ENCODE peak calls at places on chromosomes 7 and 10, in eight cellular contexts. One of them, this sample, is unnamed.

GRCh38 chr7:45296748-45297147 is 139.2 kb downstream of the RAMP3 start:
- DNase-seq in right cardiac atrium: no peak
- DNase-seq in transverse colon: no peak
- DNase-seq in effector memory CD4-positive, alpha-beta T cell: no peak
- DNase-seq in upper lobe of left lung: no peak
- DNase-seq in SJSA1: no peak
- DNase-seq in psoas muscle: no peak
- DNase-seq in CD8-positive, alpha-beta T cell: no peak
- DNase-seq in this sample: no peak

GRCh38 chr10:124157286-124157685 is 63.9 kb upstream of the CHST15 start:
- DNase-seq in effector memory CD4-positive, alpha-beta T cell: no peak
- DNase-seq in transverse colon: no peak
- DNase-seq in SJSA1: no peak
- DNase-seq in right cardiac atrium: no peak
- DNase-seq in CD8-positive, alpha-beta T cell: no peak
- DNase-seq in upper lobe of left lung: no peak
- DNase-seq in psoas muscle: no peak
- DNase-seq in this sample: no peak

GRCh38 chr10:77408259-77408658 is 229.3 kb downstream of the KCNMA1 start:
- DNase-seq in CD8-positive, alpha-beta T cell: no peak
- DNase-seq in SJSA1: no peak
- DNase-seq in right cardiac atrium: no peak
- DNase-seq in psoas muscle: no peak
- DNase-seq in effector memory CD4-positive, alpha-beta T cell: no peak
- DNase-seq in transverse colon: no peak
- DNase-seq in upper lobe of left lung: no peak
- DNase-seq in this sample: no peak

GRCh38 chr7:16397497-16398210 is 23.7 kb downstream of the CRPPA start:
- DNase-seq in CD8-positive, alpha-beta T cell: no peak
- DNase-seq in SJSA1: no peak
- DNase-seq in effector memory CD4-positive, alpha-beta T cell: no peak
- DNase-seq in upper lobe of left lung: no peak
- DNase-seq in psoas muscle: no peak
- DNase-seq in transverse colon: no peak
- DNase-seq in right cardiac atrium: no peak
- DNase-seq in this sample: no peak

GRCh38 chr10:119254355-119254754 is 47.0 kb downstream of the GRK5 start:
- DNase-seq in effector memory CD4-positive, alpha-beta T cell: no peak
- DNase-seq in right cardiac atrium: no peak
- DNase-seq in transverse colon: no peak
- DNase-seq in psoas muscle: no peak
- DNase-seq in upper lobe of left lung: no peak
- DNase-seq in SJSA1: no peak
- DNase-seq in CD8-positive, alpha-beta T cell: no peak
- DNase-seq in this sample: no peak

GRCh38 chr7:88132725-88133124 is 87.1 kb downstream of the SRI start:
- DNase-seq in effector memory CD4-positive, alpha-beta T cell: no peak
- DNase-seq in CD8-positive, alpha-beta T cell: no peak
- DNase-seq in right cardiac atrium: no peak
- DNase-seq in transverse colon: no peak
- DNase-seq in psoas muscle: no peak
- DNase-seq in SJSA1: no peak
- DNase-seq in upper lobe of left lung: no peak
- DNase-seq in this sample: no peak

GRCh38 chr7:45148653-45148973 is 9.0 kb upstream of the RAMP3 start:
- DNase-seq in upper lobe of left lung: no peak
- DNase-seq in right cardiac atrium: no peak
- DNase-seq in effector memory CD4-positive, alpha-beta T cell: no peak
- DNase-seq in transverse colon: no peak
- DNase-seq in psoas muscle: no peak
- DNase-seq in SJSA1: no peak
- DNase-seq in CD8-positive, alpha-beta T cell: no peak
- DNase-seq in this sample: no peak

GRCh38 chr10:123669901-123670300 is 3.7 kb downstream of the GPR26 start:
- DNase-seq in effector memory CD4-positive, alpha-beta T cell: no peak
- DNase-seq in CD8-positive, alpha-beta T cell: no peak
- DNase-seq in SJSA1: no peak
- DNase-seq in transverse colon: no peak
- DNase-seq in psoas muscle: no peak
- DNase-seq in upper lobe of left lung: no peak
- DNase-seq in right cardiac atrium: no peak
- DNase-seq in this sample: no peak

GRCh38 chr7:30465342-30466170 is 13.0 kb downstream of the NOD1 start:
- DNase-seq in right cardiac atrium: no peak
- DNase-seq in upper lobe of left lung: no peak
- DNase-seq in psoas muscle: no peak
- DNase-seq in SJSA1: no peak
- DNase-seq in transverse colon: peak; percentile 27
- DNase-seq in effector memory CD4-positive, alpha-beta T cell: no peak
- DNase-seq in CD8-positive, alpha-beta T cell: no peak
- DNase-seq in this sample: no peak

GRCh38 chr10:43260911-43261577 is 5.8 kb downstream of the RASGEF1A start:
- DNase-seq in right cardiac atrium: peak; percentile 46
- DNase-seq in transverse colon: no peak
- DNase-seq in upper lobe of left lung: peak; percentile 68
- DNase-seq in effector memory CD4-positive, alpha-beta T cell: no peak
- DNase-seq in SJSA1: no peak
- DNase-seq in CD8-positive, alpha-beta T cell: no peak
- DNase-seq in psoas muscle: no peak
- DNase-seq in this sample: no peak

GRCh38 chr7:26990268-26990667 is 105.5 kb downstream of the HOXA1 start:
- DNase-seq in psoas muscle: no peak
- DNase-seq in CD8-positive, alpha-beta T cell: no peak
- DNase-seq in upper lobe of left lung: no peak
- DNase-seq in right cardiac atrium: no peak
- DNase-seq in effector memory CD4-positive, alpha-beta T cell: no peak
- DNase-seq in transverse colon: no peak
- DNase-seq in SJSA1: no peak
- DNase-seq in this sample: no peak

GRCh38 chr7:116363637-116364432 is 135.7 kb upstream of the CAV2 start:
- DNase-seq in right cardiac atrium: no peak
- DNase-seq in CD8-positive, alpha-beta T cell: no peak
- DNase-seq in transverse colon: no peak
- DNase-seq in upper lobe of left lung: no peak
- DNase-seq in psoas muscle: no peak
- DNase-seq in effector memory CD4-positive, alpha-beta T cell: no peak
- DNase-seq in SJSA1: no peak
- DNase-seq in this sample: no peak
- H3K4me3 ChIP-seq in right cardiac atrium: no peak overlapping the region
- H3K4me3 ChIP-seq in CD8-positive, alpha-beta T cell: no peak overlapping the region
- H3K4me3 ChIP-seq in transverse colon: no peak overlapping the region
- H3K4me3 ChIP-seq in upper lobe of left lung: no peak overlapping the region
- H3K4me3 ChIP-seq in psoas muscle: no peak overlapping the region
- H3K4me3 ChIP-seq in effector memory CD4-positive, alpha-beta T cell: no peak overlapping the region
- H3K4me3 ChIP-seq in SJSA1: no peak overlapping the region
- H3K4me3 ChIP-seq in this sample: no peak overlapping the region

DNA sequence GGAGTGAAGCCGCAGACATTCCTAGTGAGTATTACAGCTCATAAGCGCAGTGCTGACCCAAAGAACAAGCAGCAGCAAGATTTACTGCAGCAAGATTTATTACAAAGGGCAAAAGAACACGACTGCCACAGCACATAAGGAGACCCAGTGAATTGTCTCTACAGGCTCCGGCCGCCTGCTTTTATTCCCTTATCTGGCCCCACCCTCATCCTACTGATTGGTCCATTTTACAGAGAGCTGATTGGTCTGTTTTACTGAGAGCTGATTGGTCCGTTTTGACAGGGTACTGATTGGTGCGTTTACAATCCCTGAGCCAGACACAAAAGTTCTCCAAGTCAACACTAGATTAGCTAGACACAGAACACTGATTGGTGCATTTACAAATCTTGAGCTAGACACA is 82.1 kb downstream of the VIPR2 start:
- DNase-seq in CD8-positive, alpha-beta T cell: no peak
- DNase-seq in right cardiac atrium: peak; percentile 5
- DNase-seq in SJSA1: no peak
- DNase-seq in transverse colon: no peak
- DNase-seq in psoas muscle: no peak
- DNase-seq in effector memory CD4-positive, alpha-beta T cell: no peak
- DNase-seq in upper lobe of left lung: no peak
- DNase-seq in this sample: no peak
- H3K9me3 ChIP-seq in CD8-positive, alpha-beta T cell: no peaks in the 10 kb centered on the region
- H3K9me3 ChIP-seq in right cardiac atrium: no peaks in the 10 kb centered on the region
- H3K9me3 ChIP-seq in SJSA1: peaks cover 6% of the 10 kb centered on the region
- H3K9me3 ChIP-seq in transverse colon: no peaks in the 10 kb centered on the region
- H3K9me3 ChIP-seq in psoas muscle: no peaks in the 10 kb centered on the region
- H3K9me3 ChIP-seq in effector memory CD4-positive, alpha-beta T cell: no peaks in the 10 kb centered on the region
- H3K9me3 ChIP-seq in upper lobe of left lung: no peaks in the 10 kb centered on the region
- H3K9me3 ChIP-seq in this sample: no peaks in the 10 kb centered on the region

DNA sequence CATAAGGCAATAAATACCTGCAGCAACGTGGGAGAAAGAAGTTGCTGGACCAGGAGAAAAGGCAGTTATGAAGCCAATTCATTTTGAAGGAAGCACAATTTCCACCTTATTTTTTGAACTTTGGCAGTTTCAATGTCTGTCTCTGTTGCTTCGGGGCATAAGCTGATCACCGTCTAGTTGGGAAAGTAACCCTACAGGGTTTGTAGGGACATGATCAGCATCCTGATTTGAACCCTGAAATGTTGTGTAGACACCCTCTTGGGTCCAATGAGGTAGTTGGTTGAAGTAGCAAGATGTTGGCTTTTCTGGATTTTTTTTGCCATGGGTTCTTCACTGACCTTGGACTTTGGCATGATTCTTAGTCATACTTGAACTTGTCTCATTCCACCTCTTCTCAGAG is 13.0 kb downstream of the DUSP5 start:
- DNase-seq in psoas muscle: no peak
- DNase-seq in SJSA1: no peak
- DNase-seq in right cardiac atrium: no peak
- DNase-seq in CD8-positive, alpha-beta T cell: no peak
- DNase-seq in transverse colon: no peak
- DNase-seq in effector memory CD4-positive, alpha-beta T cell: no peak
- DNase-seq in upper lobe of left lung: no peak
- DNase-seq in this sample: no peak
- H3K27ac ChIP-seq in psoas muscle: no peak overlapping the region
- H3K27ac ChIP-seq in SJSA1: no peak overlapping the region
- H3K27ac ChIP-seq in right cardiac atrium: no peak overlapping the region
- H3K27ac ChIP-seq in CD8-positive, alpha-beta T cell: no peak overlapping the region
- H3K27ac ChIP-seq in transverse colon: no peak overlapping the region
- H3K27ac ChIP-seq in effector memory CD4-positive, alpha-beta T cell: no peak overlapping the region
- H3K27ac ChIP-seq in upper lobe of left lung: no peak overlapping the region
- H3K27ac ChIP-seq in this sample: no peak overlapping the region

DNA sequence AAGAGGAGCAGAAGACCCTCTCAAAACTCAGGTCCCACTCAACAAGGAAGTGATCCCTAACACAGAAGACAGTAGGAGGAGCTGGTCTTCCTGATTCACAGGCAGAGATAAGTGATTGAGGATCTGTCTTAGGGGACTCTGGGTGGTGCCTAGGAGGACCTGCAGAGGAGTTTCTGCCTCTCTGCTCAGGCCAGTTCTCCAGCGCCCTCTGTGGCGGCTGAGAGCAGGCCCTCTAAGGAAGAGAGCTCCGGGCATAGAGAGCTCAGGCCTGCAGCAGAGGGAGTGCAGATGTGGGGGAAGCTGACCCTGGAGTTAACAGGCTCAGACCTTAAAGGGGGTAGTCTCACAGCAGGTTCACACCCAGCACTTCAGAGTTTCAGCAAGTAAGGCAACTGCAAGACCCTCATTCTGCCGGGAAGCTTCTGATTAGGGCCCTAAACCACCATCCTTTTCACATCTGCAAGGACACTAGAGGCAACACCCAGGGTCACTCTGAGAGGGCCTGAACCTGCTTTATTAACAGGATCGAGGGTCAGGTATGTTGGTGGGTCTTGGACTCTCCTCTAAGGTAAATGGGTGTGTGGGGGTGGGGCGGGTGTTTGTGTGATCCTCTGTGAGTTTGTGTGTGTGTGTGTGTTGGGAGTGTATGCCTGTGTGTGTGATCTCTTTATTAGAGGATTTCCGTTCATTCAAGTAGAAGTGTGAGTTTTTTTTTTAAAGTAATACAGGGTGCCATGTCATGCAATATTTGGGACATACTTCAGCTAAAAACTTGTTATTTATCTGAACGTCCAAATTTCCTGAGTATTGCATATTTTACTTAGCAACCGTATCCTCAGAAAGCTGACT is 57.6 kb upstream of the TARP start:
- DNase-seq in upper lobe of left lung: no peak
- DNase-seq in transverse colon: no peak
- DNase-seq in CD8-positive, alpha-beta T cell: peak; percentile 59
- DNase-seq in right cardiac atrium: no peak
- DNase-seq in psoas muscle: no peak
- DNase-seq in SJSA1: no peak
- DNase-seq in effector memory CD4-positive, alpha-beta T cell: no peak
- DNase-seq in this sample: no peak
- H3K4me3 ChIP-seq in upper lobe of left lung: peak overlapping the region; percentile 3
- H3K4me3 ChIP-seq in transverse colon: no peak overlapping the region
- H3K4me3 ChIP-seq in CD8-positive, alpha-beta T cell: peak overlapping the region; percentile 15
- H3K4me3 ChIP-seq in right cardiac atrium: no peak overlapping the region
- H3K4me3 ChIP-seq in psoas muscle: no peak overlapping the region
- H3K4me3 ChIP-seq in SJSA1: no peak overlapping the region
- H3K4me3 ChIP-seq in effector memory CD4-positive, alpha-beta T cell: no peak overlapping the region
- H3K4me3 ChIP-seq in this sample: no peak overlapping the region

DNA sequence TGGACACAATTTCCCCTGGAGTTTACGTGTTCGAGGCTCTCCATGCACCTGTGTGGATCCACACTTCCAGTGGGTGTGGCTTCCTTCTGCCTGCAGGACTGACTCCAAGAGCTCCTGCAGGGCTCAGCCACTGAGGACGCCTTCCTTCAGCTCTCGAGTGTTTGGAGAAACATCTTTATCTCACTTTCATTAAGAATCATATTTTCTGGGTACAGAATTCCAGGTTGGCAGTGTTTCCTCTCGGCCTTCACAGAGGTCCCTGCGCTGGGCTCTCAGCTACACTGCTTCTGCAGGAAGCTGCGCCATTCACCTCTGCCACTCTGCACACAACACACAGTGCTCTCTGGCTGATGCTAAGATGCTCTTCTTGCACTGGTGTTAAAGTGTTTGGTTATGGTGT is 69.9 kb upstream of the NKX6-2 start:
- DNase-seq in SJSA1: no peak
- DNase-seq in psoas muscle: no peak
- DNase-seq in right cardiac atrium: no peak
- DNase-seq in upper lobe of left lung: no peak
- DNase-seq in transverse colon: peak; percentile 1
- DNase-seq in effector memory CD4-positive, alpha-beta T cell: no peak
- DNase-seq in CD8-positive, alpha-beta T cell: no peak
- DNase-seq in this sample: no peak
- H3K9me3 ChIP-seq in SJSA1: no peaks in the 10 kb centered on the region
- H3K9me3 ChIP-seq in psoas muscle: no peaks in the 10 kb centered on the region
- H3K9me3 ChIP-seq in right cardiac atrium: no peaks in the 10 kb centered on the region
- H3K9me3 ChIP-seq in upper lobe of left lung: no peaks in the 10 kb centered on the region
- H3K9me3 ChIP-seq in transverse colon: no peaks in the 10 kb centered on the region
- H3K9me3 ChIP-seq in effector memory CD4-positive, alpha-beta T cell: no peaks in the 10 kb centered on the region
- H3K9me3 ChIP-seq in CD8-positive, alpha-beta T cell: no peaks in the 10 kb centered on the region
- H3K9me3 ChIP-seq in this sample: no peaks in the 10 kb centered on the region

DNA sequence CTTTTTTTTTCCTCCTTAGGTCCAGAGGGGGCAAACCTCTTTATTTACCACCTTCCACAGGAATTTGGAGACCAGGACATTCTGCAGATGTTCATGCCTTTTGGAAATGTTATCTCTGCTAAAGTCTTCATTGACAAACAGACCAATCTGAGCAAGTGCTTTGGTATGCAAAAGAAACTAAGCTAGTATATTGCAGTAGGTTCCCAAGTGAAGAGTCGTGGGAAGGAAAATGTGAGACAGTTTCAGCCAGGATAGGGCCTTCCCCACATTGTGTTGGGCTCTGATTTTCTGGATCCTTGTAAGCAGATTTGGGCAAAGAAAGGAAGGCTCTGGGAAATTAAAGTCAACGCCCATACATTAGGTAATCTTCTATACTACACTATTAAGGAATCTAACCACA is 285.6 kb downstream of the USP6NL start:
- DNase-seq in psoas muscle: no peak
- DNase-seq in effector memory CD4-positive, alpha-beta T cell: no peak
- DNase-seq in transverse colon: no peak
- DNase-seq in SJSA1: peak; percentile 14
- DNase-seq in upper lobe of left lung: no peak
- DNase-seq in CD8-positive, alpha-beta T cell: no peak
- DNase-seq in right cardiac atrium: no peak
- DNase-seq in this sample: no peak
- H3K27ac ChIP-seq in psoas muscle: no peak overlapping the region
- H3K27ac ChIP-seq in effector memory CD4-positive, alpha-beta T cell: no peak overlapping the region
- H3K27ac ChIP-seq in transverse colon: no peak overlapping the region
- H3K27ac ChIP-seq in SJSA1: no peak overlapping the region
- H3K27ac ChIP-seq in upper lobe of left lung: no peak overlapping the region
- H3K27ac ChIP-seq in CD8-positive, alpha-beta T cell: no peak overlapping the region
- H3K27ac ChIP-seq in right cardiac atrium: no peak overlapping the region
- H3K27ac ChIP-seq in this sample: no peak overlapping the region